ENCODE peak calls at places on chromosomes 5 and 9, in four cellular contexts. S is heart left ventricle, I is HCT116, E is ovary. P is an unnamed sample.
A peak's percentile ranks its signal among the peaks of the same experiment; 100 is the strongest.

GRCh38 chr9:7011395-7012067 is 253.8 kb downstream of the KDM4C start:
- DNase-seq in E (no peak), I (no peak), S (no peak), P (no peak)

GRCh38 chr5:131265318-131265803 is 1.5 kb downstream of the CDC42SE2 start:
- DNase-seq in E (no peak), S (no peak), I (peak; percentile 44), P (no peak)

GRCh38 chr9:117535439-117535838 is 120.6 kb upstream of the ASTN2 start:
- DNase-seq in S (no peak), I (no peak), E (no peak), P (no peak)

GRCh38 chr9:91117959-91118651 is 243.6 kb downstream of the AUH start:
- DNase-seq in E (peak; percentile 87), I (no peak), S (peak; percentile 93), P (peak; percentile 93)

GRCh38 chr5:34804913-34805312 is 34.1 kb upstream of the TTC23L start:
- DNase-seq in I (no peak), S (no peak), E (no peak), P (no peak)

GRCh38 chr9:128192601-128193371 is 1.4 kb upstream of the CIZ1 start:
- DNase-seq in S (peak; percentile 91), I (peak; percentile 95), E (peak; percentile 73), P (peak; percentile 90)

GRCh38 chr5:176648467-176649194 is 1.3 kb downstream of the TSPAN17 start:
- DNase-seq in S (no peak), E (no peak), I (no peak), P (no peak)

GRCh38 chr5:92599217-92599810 is 981.7 kb downstream of the NR2F1-AS1 start:
- DNase-seq in E (no peak), S (no peak), I (no peak), P (no peak)

GRCh38 chr5:140358738-140359310 is 1.2 kb upstream of the SLC4A9 start:
- DNase-seq in E (no peak), I (no peak), S (no peak), P (no peak)

GRCh38 chr5:43603535-43604363 is 769 bp downstream of the NNT start:
- DNase-seq in E (peak; percentile 39), S (peak; percentile 86), I (no peak), P (peak; percentile 91)

GRCh38 chr5:78341445-78341844 is 19.0 kb upstream of the SCAMP1 start:
- DNase-seq in S (no peak), E (no peak), I (no peak), P (no peak)

GRCh38 chr5:6584101-6584645 is 48.7 kb downstream of the NSUN2 start:
- DNase-seq in I (no peak), E (no peak), S (no peak), P (no peak)

GRCh38 chr5:160699301-160699700 is 152.7 kb downstream of the ATP10B start:
- DNase-seq in E (no peak), I (no peak), S (no peak), P (no peak)

GRCh38 chr9:109442716-109443115 is 55.4 kb downstream of the PTPN3 start:
- DNase-seq in E (no peak), S (no peak), I (no peak), P (no peak)

GRCh38 chr9:72127753-72128152 is 21.5 kb upstream of the GDA start:
- DNase-seq in E (no peak), S (no peak), I (no peak), P (no peak)

GRCh38 chr5:147554285-147554817 is 44.5 kb upstream of the DPYSL3 start:
- DNase-seq in I (no peak), E (no peak), S (no peak), P (no peak)

GRCh38 chr5:145787996-145788395 is 47.1 kb downstream of the PRELID2 start:
- DNase-seq in I (no peak), S (no peak), E (no peak), P (no peak)

GRCh38 chr5:10474521-10475075 is 32.9 kb downstream of the ROPN1L start:
- DNase-seq in S (no peak), I (no peak), E (no peak), P (no peak)

GRCh38 chr9:112286906-112287305 is 46.5 kb downstream of the PTBP3 start:
- DNase-seq in I (no peak), S (no peak), E (no peak), P (no peak)

GRCh38 chr5:75363111-75363510 is 26.1 kb downstream of the HMGCR start:
- DNase-seq in S (no peak), I (no peak), E (no peak), P (no peak)

GRCh38 chr9:22693151-22693550 is 246.5 kb downstream of the DMRTA1 start:
- DNase-seq in I (no peak), S (no peak), E (no peak), P (no peak)

GRCh38 chr5:95921501-95921900 is 40.1 kb downstream of the ELL2 start:
- DNase-seq in I (no peak), S (no peak), E (no peak), P (no peak)

GRCh38 chr5:177232761-177233160 is 70.8 kb downstream of the RAB24 start:
- DNase-seq in I (no peak), E (no peak), S (no peak), P (no peak)

GRCh38 chr5:160479926-160480325 is 58.3 kb downstream of the PTTG1 start:
- DNase-seq in I (no peak), S (no peak), E (no peak), P (no peak)

GRCh38 chr9:18587988-18588387 is 114.0 kb downstream of the ADAMTSL1 start:
- DNase-seq in S (no peak), I (no peak), E (no peak), P (no peak)

GRCh38 chr5:5326126-5326758 is 96.2 kb upstream of the ICE1 start:
- DNase-seq in E (peak; percentile 54), I (no peak), S (no peak), P (no peak)

GRCh38 chr9:126652140-126652558 is 38.4 kb downstream of the LMX1B start:
- DNase-seq in I (no peak), S (no peak), E (no peak), P (no peak)

GRCh38 chr9:96691326-96691725 is 36.2 kb upstream of the PRXL2C start:
- DNase-seq in S (no peak), E (no peak), I (no peak), P (no peak)

GRCh38 chr9:133119461-133120342 is 1.3 kb downstream of the RALGDS start:
- DNase-seq in S (peak; percentile 65), I (no peak), E (no peak), P (no peak)

GRCh38 chr5:108728566-108729305 is 19.0 kb upstream of the FER start:
- DNase-seq in I (no peak), E (no peak), S (no peak), P (no peak)

GRCh38 chr5:78157001-78157400 is 137.5 kb downstream of the AP3B1 start:
- DNase-seq in S (peak; percentile 14), E (no peak), I (no peak), P (no peak)

GRCh38 chr5:179806250-179807045 is at the start of gene MGAT4B:
- DNase-seq in E (peak; percentile 81), I (no peak), S (peak; percentile 89), P (peak; percentile 85)

GRCh38 chr9:88458716-88459115 is 70.5 kb downstream of the SPIN1 start:
- DNase-seq in I (no peak), S (no peak), E (no peak), P (no peak)

GRCh38 chr5:173327948-173328895 is at the start of gene STC2:
- DNase-seq in I (peak; percentile 95), S (peak; percentile 85), E (peak; percentile 59), P (peak; percentile 47)

GRCh38 chr5:134552301-134552700 is 26.8 kb downstream of the JADE2 start:
- DNase-seq in I (no peak), E (peak; percentile 80), S (no peak), P (peak; percentile 97)

GRCh38 chr5:134553816-134554215 is 28.3 kb downstream of the JADE2 start:
- DNase-seq in E (no peak), I (no peak), S (no peak), P (peak; percentile 71)

GRCh38 chr5:134555223-134555790 is 29.8 kb downstream of the JADE2 start:
- DNase-seq in S (no peak), E (no peak), I (no peak), P (no peak)

GRCh38 chr5:134555889-134556311 is 30.4 kb downstream of the JADE2 start:
- DNase-seq in S (peak; percentile 78), E (peak; percentile 55), I (peak; percentile 33), P (peak; percentile 85)

DNA sequence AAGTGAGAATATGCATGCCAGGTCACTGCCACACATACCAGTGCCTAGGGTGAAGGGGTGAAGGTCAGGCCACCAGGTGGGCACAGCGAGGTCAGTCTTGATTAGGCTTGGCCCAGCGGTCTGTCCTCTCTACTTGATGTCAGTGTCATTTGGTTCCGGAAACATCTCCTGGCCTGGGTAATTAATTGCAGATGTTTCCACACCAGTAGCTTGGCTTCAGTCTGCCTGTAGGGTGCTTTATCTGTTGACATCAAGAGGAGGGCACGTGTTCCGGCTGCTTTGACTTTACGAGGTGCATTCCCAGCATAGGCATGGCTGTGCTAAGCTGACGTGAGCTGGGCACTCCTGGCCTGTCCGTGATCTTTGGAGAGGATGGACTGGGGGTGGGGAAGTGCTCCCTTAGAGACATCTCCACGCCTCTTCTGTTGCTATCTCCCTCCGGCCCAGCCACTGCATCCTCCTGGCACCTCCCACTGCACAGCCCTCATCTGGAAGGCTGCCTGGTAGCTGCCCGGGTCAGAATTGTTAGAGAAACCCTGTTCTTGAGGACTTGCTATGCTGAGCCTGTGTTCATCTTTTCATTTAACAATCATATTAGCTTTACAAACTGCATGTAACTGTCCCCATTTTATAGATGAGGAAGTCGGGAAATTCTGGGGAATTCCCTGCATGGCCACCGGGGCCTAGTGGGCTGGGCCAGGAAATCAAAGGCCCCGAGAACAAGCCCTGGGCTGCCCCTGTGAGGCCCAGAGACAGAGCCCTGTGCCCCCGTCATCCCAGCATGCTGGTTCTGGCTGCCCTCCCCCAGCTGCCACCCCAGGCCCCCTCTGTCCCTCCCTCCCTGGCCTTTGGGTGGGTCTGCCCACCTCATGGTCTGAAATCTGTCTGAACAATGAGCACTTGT is 29.1 kb downstream of the JADE2 start:
- DNase-seq in I (no peak), S (peak; percentile 78), E (peak; percentile 71), P (peak; percentile 97)
- H3K27ac ChIP-seq in I (peak overlapping the region; percentile 26), S (peak overlapping the region; percentile 89), E (peak overlapping the region; percentile 65), P (peak overlapping the region; percentile 93)

DNA sequence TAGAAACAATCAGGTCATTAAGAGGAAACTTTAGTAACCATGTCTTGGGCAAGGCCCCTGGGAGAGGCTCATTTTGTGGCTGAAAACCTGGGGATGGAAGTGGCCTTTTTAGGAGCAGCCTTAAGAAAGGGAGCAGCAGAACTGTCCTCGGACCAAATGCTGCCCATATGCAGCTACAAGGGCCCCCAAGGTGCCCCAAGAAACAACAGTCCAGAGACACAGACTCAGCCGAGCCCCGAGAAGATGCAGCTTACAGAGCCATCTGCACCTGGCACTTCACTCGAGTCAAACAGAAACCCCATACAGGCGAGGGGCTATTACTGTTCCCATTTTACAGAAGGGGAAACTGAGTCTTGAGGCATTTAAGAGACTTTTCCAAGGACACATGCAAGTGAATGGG is 58.0 kb downstream of the COL23A1 start:
- DNase-seq in I (no peak), S (no peak), E (no peak), P (no peak)
- TF ChIP-seq POLR2A in I (no peak), S (no peak), E (no peak), P (no peak)

DNA sequence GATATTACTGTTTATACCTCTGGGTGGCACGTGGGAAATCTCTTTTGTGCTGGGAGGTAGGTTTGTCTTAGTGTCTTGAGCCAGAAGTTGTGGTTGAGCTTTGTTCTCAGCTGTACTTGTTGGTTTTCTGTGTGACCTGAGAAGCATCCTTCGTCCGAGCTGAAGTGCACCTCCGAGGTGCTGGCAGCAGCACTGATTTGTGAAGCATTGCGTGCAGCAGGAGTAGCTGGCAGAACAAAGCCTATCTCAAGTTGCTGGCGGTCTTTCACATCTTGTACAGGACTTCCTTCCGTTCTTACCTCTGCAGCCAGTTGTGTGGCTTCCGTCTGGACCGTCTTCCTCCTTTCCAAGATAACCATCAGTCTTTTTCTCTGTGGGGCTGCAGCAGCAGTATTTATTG is 4.3 kb downstream of the PRRC2B start:
- DNase-seq in I (no peak), S (no peak), E (no peak), P (no peak)
- H3K4me3 ChIP-seq in I (no peak overlapping the region), S (no peak overlapping the region), E (peak overlapping the region; percentile 5), P (no peak overlapping the region)

GRCh38 chr5:119336262-119336661 is 19.6 kb upstream of the TNFAIP8 start:
- DNase-seq in I (no peak), S (no peak), E (no peak), P (no peak)
- H3K27ac ChIP-seq in I (no peak overlapping the region), S (no peak overlapping the region), E (no peak overlapping the region), P (no peak overlapping the region)